ENCODE peak calls at places on chromosomes 2 and 18, in ten cellular contexts. P, G, B, J, M, F, U, S, L and N are unnamed samples.

GRCh38 chr2:10019174-10019971 is 24.0 kb upstream of the KLF11 start:
- DNase-seq in P (no peak), G (no peak), B (no peak), J (no peak), M (no peak), F (peak), U (no peak), S (no peak), L (peak), N (peak)

GRCh38 chr18:48032876-48033769 is 102.7 kb upstream of the SMAD2 start:
- DNase-seq in P (no peak), G (no peak), B (peak), J (peak), M (no peak), F (peak), U (no peak), S (no peak), L (peak), N (peak)

GRCh38 chr2:61764035-61764800 is 89.6 kb downstream of the FAM161A start:
- DNase-seq in P (peak), G (peak), B (peak), J (peak), M (peak), F (peak), U (peak), S (peak), L (peak), N (peak)

GRCh38 chr2:202690321-202690900 is 55.6 kb downstream of the FAM117B start:
- DNase-seq in P (no peak), G (no peak), B (peak), J (peak), M (no peak), F (peak), U (no peak), S (no peak), L (peak), N (no peak)

GRCh38 chr2:173419506-173419905 is 64.8 kb downstream of the CDCA7 start:
- DNase-seq in P (no peak), G (no peak), B (no peak), J (no peak), M (no peak), F (no peak), U (no peak), S (no peak), L (no peak), N (no peak)

GRCh38 chr2:53913721-53914120 is 54.0 kb upstream of the GPR75 start:
- DNase-seq in P (no peak), G (no peak), B (peak), J (peak), M (no peak), F (peak), U (no peak), S (no peak), L (peak), N (peak)

GRCh38 chr18:79953921-79954651 is 2.6 kb upstream of the SLC66A2 start:
- DNase-seq in P (no peak), G (no peak), B (no peak), J (no peak), M (no peak), F (no peak), U (no peak), S (no peak), L (peak), N (no peak)

GRCh38 chr2:147588191-147588590 is 256.6 kb upstream of the ACVR2A start:
- DNase-seq in P (no peak), G (no peak), B (peak), J (peak), M (no peak), F (peak), U (no peak), S (no peak), L (peak), N (no peak)

GRCh38 chr2:235515821-235516220 is 22.0 kb downstream of the AGAP1 start:
- DNase-seq in P (no peak), G (no peak), B (no peak), J (no peak), M (no peak), F (no peak), U (no peak), S (no peak), L (no peak), N (no peak)

GRCh38 chr2:38602136-38602731 is 494 bp downstream of the HNRNPLL start:
- DNase-seq in P (no peak), G (peak), B (no peak), J (no peak), M (no peak), F (no peak), U (no peak), S (no peak), L (peak), N (no peak)

GRCh38 chr18:41681138-41681881 is 273.7 kb upstream of the PIK3C3 start:
- DNase-seq in P (no peak), G (no peak), B (peak), J (no peak), M (no peak), F (no peak), U (no peak), S (no peak), L (no peak), N (no peak)

GRCh38 chr18:63624863-63625262 is 19.2 kb downstream of the SERPINB4 start:
- DNase-seq in P (no peak), G (no peak), B (no peak), J (no peak), M (no peak), F (no peak), U (no peak), S (no peak), L (no peak), N (no peak)

GRCh38 chr2:8515390-8515761 is 166.5 kb upstream of the ID2 start:
- DNase-seq in P (no peak), G (peak), B (no peak), J (no peak), M (no peak), F (no peak), U (no peak), S (no peak), L (no peak), N (no peak)
- H3K4me3 ChIP-seq in P (no peak), G (no peak), B (no peak), J (no peak), M (no peak), F (no peak), U (no peak), S (no peak), L (no peak), N (no peak)

GRCh38 chr2:85561280-85562212 is at the start of gene GGCX:
- DNase-seq in P (peak), G (peak), B (peak), J (peak), M (peak), F (peak), U (peak), S (peak), L (peak), N (peak)
- TF ChIP-seq CTCF in P (no peak), G (peak), B (no peak), J (no peak), M (peak), F (no peak), U (no peak), S (no peak), L (no peak), N (no peak)

GRCh38 chr2:241565413-241565812 is 6.9 kb downstream of the BOK start:
- DNase-seq in P (no peak), G (no peak), B (no peak), J (no peak), M (no peak), F (no peak), U (no peak), S (no peak), L (no peak), N (no peak)
- H3K4me3 ChIP-seq in P (no peak), G (no peak), B (no peak), J (no peak), M (no peak), F (no peak), U (no peak), S (no peak), L (no peak), N (no peak)

GRCh38 chr2:42072349-42073118 is 24.7 kb downstream of the PKDCC start:
- DNase-seq in P (peak), G (no peak), B (no peak), J (no peak), M (peak), F (no peak), U (no peak), S (no peak), L (no peak), N (no peak)
- TF ChIP-seq CTCF in P (no peak), G (no peak), B (no peak), J (no peak), M (no peak), F (no peak), U (no peak), S (no peak), L (no peak), N (no peak)

GRCh38 chr2:238239552-238239871 is 326 bp downstream of the HES6 start:
- DNase-seq in P (no peak), G (no peak), B (no peak), J (no peak), M (no peak), F (no peak), U (no peak), S (no peak), L (peak), N (no peak)

GRCh38 chr2:238239872-238240760 is at the start of gene HES6:
- DNase-seq in P (peak), G (peak), B (peak), J (peak), M (peak), F (peak), U (peak), S (peak), L (peak), N (no peak)

GRCh38 chr2:238242731-238243495 is 3.1 kb upstream of the HES6 start:
- DNase-seq in P (no peak), G (peak), B (no peak), J (peak), M (no peak), F (peak), U (no peak), S (no peak), L (no peak), N (no peak)

GRCh38 chr2:238241970-238242369 is 2.1 kb upstream of the HES6 start:
- DNase-seq in P (no peak), G (no peak), B (no peak), J (no peak), M (no peak), F (peak), U (no peak), S (no peak), L (peak), N (no peak)

GRCh38 chr2:238240761-238241711 is 1.2 kb upstream of the HES6 start:
- DNase-seq in P (no peak), G (peak), B (peak), J (no peak), M (no peak), F (peak), U (peak), S (no peak), L (peak), N (no peak)
- H3K4me3 ChIP-seq in P (no peak), G (peak), B (no peak), J (no peak), M (peak), F (no peak), U (peak), S (peak), L (no peak), N (no peak)

DNA sequence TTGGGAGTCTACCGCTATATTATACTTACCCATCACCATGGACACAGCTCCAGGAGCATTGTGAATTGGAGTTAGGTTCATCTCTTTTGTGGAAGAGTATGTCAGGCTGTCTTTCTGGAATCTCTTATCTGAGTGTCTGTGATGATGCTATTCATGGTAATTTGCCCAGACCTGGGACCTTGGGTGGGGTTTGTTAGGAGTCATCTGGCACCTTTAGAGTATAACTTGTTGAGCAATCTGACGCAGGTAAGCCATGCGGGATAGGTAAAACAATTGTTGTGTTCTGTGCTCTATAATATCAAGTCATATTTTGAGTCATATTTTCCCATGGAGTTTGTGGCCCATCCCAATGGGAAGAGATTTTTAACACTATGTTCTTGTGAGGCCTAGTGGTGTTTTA is 49.7 kb upstream of the MAPRE2 start:
- DNase-seq in P (no peak), G (no peak), B (no peak), J (no peak), M (no peak), F (no peak), U (no peak), S (no peak), L (no peak), N (no peak)
- TF ChIP-seq CTCF in P (no peak), G (no peak), B (no peak), J (no peak), M (no peak), F (no peak), U (no peak), S (no peak), L (no peak), N (no peak)

GRCh38 chr2:196987654-196988364 is 61.3 kb upstream of the PGAP1 start:
- DNase-seq in P (peak), G (peak), B (peak), J (peak), M (no peak), F (peak), U (peak), S (no peak), L (peak), N (peak)

GRCh38 chr2:196983934-196984333 is 57.4 kb upstream of the PGAP1 start:
- DNase-seq in P (no peak), G (no peak), B (no peak), J (peak), M (no peak), F (peak), U (no peak), S (no peak), L (peak), N (peak)

GRCh38 chr2:196985524-196986183 is 59.1 kb upstream of the PGAP1 start:
- DNase-seq in P (no peak), G (no peak), B (no peak), J (no peak), M (no peak), F (no peak), U (no peak), S (no peak), L (no peak), N (no peak)

GRCh38 chr2:196987298-196987653 is 60.8 kb upstream of the PGAP1 start:
- DNase-seq in P (no peak), G (no peak), B (peak), J (no peak), M (no peak), F (peak), U (peak), S (no peak), L (peak), N (no peak)

GRCh38 chr2:196984888-196985287 is 58.4 kb upstream of the PGAP1 start:
- DNase-seq in P (no peak), G (no peak), B (no peak), J (no peak), M (no peak), F (no peak), U (no peak), S (no peak), L (no peak), N (no peak)
- H3K4me3 ChIP-seq in P (no peak), G (no peak), B (no peak), J (no peak), M (no peak), F (no peak), U (no peak), S (no peak), L (no peak), N (no peak)

GRCh38 chr18:50287441-50288347 is at the start of gene CXXC1:
- DNase-seq in P (peak), G (peak), B (peak), J (peak), M (peak), F (peak), U (peak), S (peak), L (peak), N (peak)
- TF ChIP-seq CTCF in P (peak), G (peak), B (peak), J (peak), M (peak), F (peak), U (no peak), S (peak), L (peak), N (peak)

DNA sequence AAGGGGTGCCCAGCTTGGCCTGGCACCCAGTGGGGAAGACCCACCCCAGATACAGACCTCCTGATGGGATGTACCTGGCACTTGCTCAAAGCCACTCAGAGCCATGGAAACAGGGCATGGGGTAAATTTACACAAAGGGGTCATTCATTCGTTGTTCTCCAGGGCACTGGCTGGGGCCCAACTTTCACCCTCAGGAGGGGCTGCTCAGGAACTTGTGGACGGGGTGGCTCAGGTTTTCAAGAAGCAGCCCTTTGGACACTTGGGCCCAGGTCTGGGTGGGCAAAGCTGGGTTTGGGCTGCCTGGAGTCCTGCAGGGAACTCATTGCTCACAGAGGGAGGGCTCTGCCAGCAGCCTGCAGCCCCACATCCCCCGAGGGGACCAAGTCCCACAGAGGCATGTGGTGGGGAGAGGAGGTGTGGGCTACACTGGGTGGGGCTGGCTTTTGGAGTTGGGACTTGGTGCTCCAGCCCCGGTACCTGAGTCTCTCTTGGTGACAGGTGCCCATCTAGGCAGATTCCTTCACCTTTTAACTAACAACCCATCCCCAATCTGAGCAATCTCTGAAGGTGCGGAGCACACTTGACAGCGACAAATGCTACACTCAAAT is 172.3 kb downstream of the CELF4 start:
- DNase-seq in P (no peak), G (no peak), B (no peak), J (no peak), M (no peak), F (no peak), U (no peak), S (no peak), L (no peak), N (no peak)
- H3K4me3 ChIP-seq in P (no peak), G (peak), B (peak), J (no peak), M (no peak), F (no peak), U (no peak), S (no peak), L (peak), N (no peak)